ENCODE peak calls at places on chromosomes 5 and 9, in nine cellular contexts. F is CD4-positive, alpha-beta memory T cell; D is tibial nerve; Q is mucosa of descending colon; B is breast epithelium; V is OCI-LY7; T is gastrocnemius medialis; U is CD8-positive, alpha-beta memory T cell; Y is IMR-90. J is an unnamed sample. For H3K4me1, the result is how much of the 10 kb centered on the place peaks cover.

GRCh38 chr5:167261309-167262100 is 1029.9 kb upstream of the WWC1 start:
- DNase-seq in F (no peak), D (no peak), Q (no peak), B (no peak), V (no peak), T (no peak), U (no peak), Y (no peak), J (no peak)

GRCh38 chr9:34275811-34276210 is 53.3 kb downstream of the KIF24 start:
- DNase-seq in F (no peak), D (no peak), Q (no peak), B (no peak), V (no peak), T (no peak), U (no peak), Y (no peak), J (no peak)

GRCh38 chr5:59341155-59341554 is 552.4 kb downstream of the PDE4D start:
- DNase-seq in F (no peak), D (no peak), Q (no peak), B (no peak), V (no peak), T (no peak), U (no peak), Y (no peak), J (no peak)

GRCh38 chr9:114098021-114098659 is 952 bp downstream of the KIF12 start:
- DNase-seq in F (no peak), D (no peak), Q (peak), B (peak), V (no peak), T (no peak), U (peak), Y (no peak), J (peak)

GRCh38 chr5:153523196-153523595 is 32.7 kb downstream of the GRIA1 start:
- DNase-seq in F (no peak), D (no peak), Q (no peak), B (no peak), V (no peak), T (no peak), U (no peak), Y (peak), J (no peak)

GRCh38 chr5:168409601-168410458 is 76.4 kb upstream of the RARS1 start:
- DNase-seq in F (peak), D (no peak), Q (no peak), B (no peak), V (no peak), T (no peak), U (no peak), Y (peak), J (no peak)

GRCh38 chr9:79408200-79408599 is 163.6 kb upstream of the TLE4 start:
- DNase-seq in F (no peak), D (no peak), Q (no peak), B (no peak), V (no peak), T (no peak), U (no peak), Y (peak), J (no peak)

GRCh38 chr5:115686692-115687054 is 60.8 kb upstream of the TMED7 start:
- DNase-seq in F (no peak), D (no peak), Q (no peak), B (no peak), V (no peak), T (no peak), U (no peak), Y (peak), J (no peak)

GRCh38 chr5:57653636-57654290 is 171.2 kb upstream of the ACTBL2 start:
- DNase-seq in F (no peak), D (no peak), Q (no peak), B (no peak), V (no peak), T (peak), U (no peak), Y (no peak), J (no peak)

GRCh38 chr9:80928697-80929096 is 760.6 kb downstream of the TLE1 start:
- DNase-seq in F (no peak), D (no peak), Q (no peak), B (no peak), V (no peak), T (no peak), U (no peak), Y (no peak), J (no peak)

GRCh38 chr5:132655821-132656773 is 1.9 kb upstream of the IL13 start:
- DNase-seq in F (no peak), D (no peak), Q (no peak), B (no peak), V (no peak), T (no peak), U (peak), Y (no peak), J (peak)

GRCh38 chr5:116442095-116442534 is 132.5 kb downstream of the SEMA6A start:
- DNase-seq in F (no peak), D (no peak), Q (peak), B (no peak), V (no peak), T (peak), U (no peak), Y (peak), J (peak)

GRCh38 chr9:4413856-4414255 is 76.4 kb upstream of the SLC1A1 start:
- DNase-seq in F (no peak), D (no peak), Q (no peak), B (no peak), V (no peak), T (no peak), U (no peak), Y (no peak), J (no peak)

GRCh38 chr5:82365744-82366228 is 87.6 kb upstream of the RPS23 start:
- DNase-seq in F (no peak), D (no peak), Q (no peak), B (no peak), V (no peak), T (no peak), U (no peak), Y (peak), J (no peak)

GRCh38 chr9:83062653-83063527 is at the start of gene RASEF:
- DNase-seq in F (no peak), D (no peak), Q (peak), B (peak), V (no peak), T (no peak), U (no peak), Y (no peak), J (peak)

GRCh38 chr5:78339591-78340450 is 20.6 kb upstream of the SCAMP1 start:
- DNase-seq in F (no peak), D (no peak), Q (no peak), B (no peak), V (no peak), T (no peak), U (no peak), Y (no peak), J (no peak)

GRCh38 chr9:126439402-126439765 is 112.8 kb downstream of the MVB12B start:
- DNase-seq in F (no peak), D (no peak), Q (no peak), B (no peak), V (no peak), T (no peak), U (no peak), Y (peak), J (no peak)

GRCh38 chr5:64207978-64208377 is 42.3 kb downstream of the RNF180 start:
- DNase-seq in F (no peak), D (no peak), Q (no peak), B (no peak), V (peak), T (no peak), U (no peak), Y (peak), J (no peak)

GRCh38 chr5:169988947-169989346 is 8.7 kb upstream of the INSYN2B start:
- DNase-seq in F (no peak), D (no peak), Q (no peak), B (no peak), V (no peak), T (no peak), U (no peak), Y (peak), J (no peak)

GRCh38 chr5:130520211-130520610 is 615.9 kb downstream of the CHSY3 start:
- DNase-seq in F (no peak), D (no peak), Q (no peak), B (no peak), V (no peak), T (no peak), U (no peak), Y (no peak), J (no peak)

GRCh38 chr5:120999550-120999949 is 535.5 kb downstream of the PRR16 start:
- DNase-seq in F (no peak), D (no peak), Q (no peak), B (no peak), V (no peak), T (no peak), U (no peak), Y (no peak), J (no peak)

GRCh38 chr5:127425868-127426267 is 91.6 kb upstream of the PRRC1 start:
- DNase-seq in F (no peak), D (no peak), Q (no peak), B (no peak), V (no peak), T (no peak), U (no peak), Y (no peak), J (no peak)

GRCh38 chr9:131405858-131406566 is 12.1 kb downstream of the PRRC2B start:
- DNase-seq in F (no peak), D (no peak), Q (no peak), B (no peak), V (no peak), T (no peak), U (no peak), Y (no peak), J (no peak)

GRCh38 chr9:71594566-71594965 is 173.7 kb downstream of the CEMIP2 start:
- DNase-seq in F (no peak), D (no peak), Q (no peak), B (no peak), V (no peak), T (no peak), U (no peak), Y (no peak), J (no peak)

GRCh38 chr9:71589612-71590011 is 178.7 kb downstream of the CEMIP2 start:
- DNase-seq in F (no peak), D (no peak), Q (no peak), B (no peak), V (no peak), T (no peak), U (no peak), Y (no peak), J (no peak)

GRCh38 chr9:71587576-71588362 is 180.5 kb downstream of the CEMIP2 start:
- DNase-seq in F (no peak), D (no peak), Q (no peak), B (no peak), V (no peak), T (no peak), U (no peak), Y (peak), J (no peak)

GRCh38 chr9:71590362-71590761 is 178.0 kb downstream of the CEMIP2 start:
- DNase-seq in F (no peak), D (no peak), Q (no peak), B (no peak), V (no peak), T (no peak), U (no peak), Y (no peak), J (no peak)

DNA sequence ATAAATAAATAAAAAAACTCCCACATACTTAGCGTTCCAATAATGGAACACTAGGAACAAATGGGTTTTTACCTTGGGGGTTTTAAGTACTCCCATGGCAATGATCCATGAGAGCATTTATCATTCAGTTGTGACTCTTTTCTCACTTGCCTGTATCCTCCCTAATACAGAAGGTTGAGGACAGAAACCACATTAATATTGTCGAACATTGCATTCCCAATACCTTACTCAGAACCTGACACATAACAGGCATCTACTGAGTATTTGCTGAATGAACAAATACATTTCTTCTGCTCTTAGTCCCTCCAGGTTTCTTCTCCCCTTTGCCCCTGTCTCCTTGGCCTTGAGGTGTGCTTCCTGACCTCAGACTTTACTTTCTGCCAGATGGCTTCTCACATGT is 175.9 kb downstream of the CEMIP2 start:
- DNase-seq in F (no peak), D (no peak), Q (no peak), B (no peak), V (no peak), T (no peak), U (no peak), Y (peak), J (no peak)
- H3K4me1 ChIP-seq in F (under half), D (under half), Q (under half), B (under half), V (under half), T (under half), U (under half), Y (under half), J (under half)

GRCh38 chr9:137167113-137167751 is 2.6 kb downstream of the LRRC26 start:
- DNase-seq in F (no peak), D (no peak), Q (no peak), B (no peak), V (no peak), T (no peak), U (no peak), Y (no peak), J (no peak)

GRCh38 chr9:137168907-137169763 is 716 bp downstream of the LRRC26 start:
- DNase-seq in F (no peak), D (no peak), Q (peak), B (peak), V (no peak), T (no peak), U (no peak), Y (peak), J (peak)

GRCh38 chr9:137167752-137168574 is 1.9 kb downstream of the LRRC26 start:
- DNase-seq in F (no peak), D (no peak), Q (peak), B (no peak), V (no peak), T (no peak), U (no peak), Y (no peak), J (peak)

GRCh38 chr9:137169764-137170460 is at the start of gene LRRC26:
- DNase-seq in F (no peak), D (no peak), Q (peak), B (peak), V (no peak), T (no peak), U (no peak), Y (no peak), J (peak)

DNA sequence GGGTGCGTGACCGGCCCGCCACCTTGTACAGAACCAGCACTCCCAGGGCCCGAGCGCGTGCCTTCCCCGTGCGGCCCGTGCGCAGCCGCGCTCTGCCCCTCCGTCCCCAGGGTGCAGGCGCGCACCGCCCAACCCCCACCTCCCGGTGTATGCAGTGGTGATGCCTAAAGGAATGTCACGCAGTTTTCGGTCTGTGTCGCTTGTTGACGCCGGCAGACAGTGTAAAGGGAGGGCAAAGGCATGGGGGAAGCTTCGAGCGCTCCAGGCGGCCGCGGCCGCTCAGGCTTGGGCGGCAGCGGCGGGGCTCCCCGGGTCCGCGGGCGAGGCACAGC is 1.3 kb downstream of the LRRC26 start:
- DNase-seq in F (no peak), D (no peak), Q (no peak), B (no peak), V (no peak), T (no peak), U (no peak), Y (no peak), J (no peak)
- H3K4me3 ChIP-seq in F (no peak), D (peak), Q (peak), B (peak), V (peak), T (peak), U (no peak), Y (peak), J (peak)

GRCh38 chr5:61293873-61294272 is 38.2 kb upstream of the ZSWIM6 start:
- DNase-seq in F (no peak), D (no peak), Q (no peak), B (no peak), V (no peak), T (no peak), U (no peak), Y (no peak), J (no peak)
- H3K4me1 ChIP-seq in F (under half), D (under half), Q (under half), B (under half), V (under half), T (under half), U (under half), Y (under half), J (under half)

GRCh38 chr9:136328622-136329041 is 1.3 kb downstream of the GPSM1 start:
- DNase-seq in F (no peak), D (no peak), Q (no peak), B (no peak), V (no peak), T (no peak), U (no peak), Y (peak), J (no peak)
- H3K4me3 ChIP-seq in F (no peak), D (peak), Q (no peak), B (peak), V (no peak), T (peak), U (no peak), Y (peak), J (peak)

GRCh38 chr5:106258591-106259125 is 1412.1 kb downstream of the EFNA5 start:
- DNase-seq in F (no peak), D (no peak), Q (no peak), B (no peak), V (no peak), T (no peak), U (no peak), Y (peak), J (no peak)
- H3K4me1 ChIP-seq in F (under half), D (under half), Q (under half), B (under half), V (under half), T (under half), U (under half), Y (under half), J (under half)

DNA sequence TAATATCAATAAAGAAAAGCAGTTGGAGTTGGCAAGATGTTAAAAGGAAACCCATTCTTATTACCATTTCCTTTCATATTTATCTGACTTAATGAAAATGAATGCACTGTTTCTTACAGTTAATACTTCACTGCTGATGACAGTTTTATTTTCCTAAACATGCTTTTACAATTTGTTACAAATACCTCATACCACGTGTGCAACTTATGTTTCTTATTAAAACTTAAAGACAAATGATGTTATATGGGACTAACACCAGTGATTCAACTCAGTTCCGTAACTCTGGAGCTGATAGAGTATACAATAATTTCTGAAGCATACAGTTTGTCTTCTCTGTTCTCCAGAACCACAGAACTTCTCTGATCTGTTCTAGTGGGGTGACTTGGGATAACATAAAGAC is 1258.9 kb upstream of the C9orf72 start:
- DNase-seq in F (no peak), D (no peak), Q (no peak), B (no peak), V (no peak), T (no peak), U (no peak), Y (no peak), J (no peak)
- H3K4me3 ChIP-seq in F (no peak), D (no peak), Q (no peak), B (no peak), V (no peak), T (no peak), U (no peak), Y (no peak), J (no peak)

J was measured in stomach.